ENCODE peak calls at places on chromosomes 3 and 15, in five cellular contexts. A is GM23338, I is suprapubic skin, T is transverse colon, X is spleen. Z is an unnamed sample.

GRCh38 chr3:100637197-100637631 is 27.8 kb downstream of the ADGRG7 start:
- DNase-seq in I (no peak), X (no peak), T (no peak), A (no peak), Z (no peak)

GRCh38 chr3:41286305-41286704 is 87.0 kb downstream of the CTNNB1 start:
- DNase-seq in T (no peak), X (no peak), A (no peak), I (no peak), Z (no peak)

GRCh38 chr3:195151866-195152526 is 119.0 kb downstream of the XXYLT1 start:
- DNase-seq in A (no peak), T (no peak), X (no peak), I (no peak), Z (no peak)

GRCh38 chr3:194395201-194395600 is 3.9 kb downstream of the GP5 start:
- DNase-seq in T (no peak), X (no peak), A (no peak), I (no peak), Z (no peak)

GRCh38 chr3:55609230-55610100 is 122.4 kb upstream of the WNT5A start:
- DNase-seq in A (peak; percentile 79), X (no peak), T (no peak), I (no peak), Z (no peak)

GRCh38 chr3:123559040-123559861 is 25.6 kb downstream of the HACD2 start:
- DNase-seq in T (no peak), I (no peak), A (peak; percentile 87), X (no peak), Z (no peak)

GRCh38 chr15:42190370-42190769 is 17.7 kb downstream of the VPS39 start:
- DNase-seq in I (no peak), T (no peak), A (no peak), X (no peak), Z (no peak)

GRCh38 chr3:196712514-196713413 is 587 bp downstream of the PIGX start:
- DNase-seq in I (peak; percentile 71), X (no peak), A (peak; percentile 73), T (peak; percentile 74), Z (peak; percentile 63)

GRCh38 chr3:130276203-130276803 is 69.2 kb upstream of the COL6A5 start:
- DNase-seq in T (no peak), X (no peak), I (no peak), A (peak; percentile 82), Z (no peak)

GRCh38 chr15:37764733-37765191 is 169.7 kb upstream of the TMCO5A start:
- DNase-seq in A (peak; percentile 77), I (no peak), X (no peak), T (peak; percentile 10), Z (no peak)

GRCh38 chr3:117665311-117665710 is 955.7 kb downstream of the TUSC7 start:
- DNase-seq in T (peak; percentile 17), I (no peak), X (no peak), A (no peak), Z (no peak)

GRCh38 chr15:37903932-37904493 is 30.4 kb upstream of the TMCO5A start:
- DNase-seq in A (no peak), X (no peak), I (no peak), T (no peak), Z (no peak)

GRCh38 chr3:134769469-134769868 is 25.6 kb upstream of the EPHB1 start:
- DNase-seq in T (no peak), X (no peak), A (no peak), I (no peak), Z (no peak)

GRCh38 chr3:100730524-100730923 is 21.2 kb downstream of the TFG start:
- DNase-seq in A (peak; percentile 22), X (no peak), I (no peak), T (no peak), Z (no peak)

GRCh38 chr15:69757186-69757585 is 304.6 kb downstream of the RPLP1 start:
- DNase-seq in A (no peak), I (no peak), T (no peak), X (no peak), Z (no peak)

GRCh38 chr3:60047426-60048200 is 997.8 kb upstream of the CFAP20DC start:
- DNase-seq in I (no peak), T (no peak), X (no peak), A (no peak), Z (no peak)

GRCh38 chr3:5579342-5579741 is 391.8 kb downstream of the EDEM1 start:
- DNase-seq in T (no peak), A (no peak), X (no peak), I (no peak), Z (no peak)

GRCh38 chr3:140541975-140542653 is 135.8 kb upstream of the TRIM42 start:
- DNase-seq in T (no peak), I (no peak), A (no peak), X (no peak), Z (no peak)

GRCh38 chr3:157128771-157129671 is 30.9 kb downstream of the CCNL1 start:
- DNase-seq in X (peak; percentile 79), A (peak; percentile 40), T (peak; percentile 77), I (no peak), Z (no peak)

GRCh38 chr15:60523056-60523455 is 44.1 kb upstream of the ICE2 start:
- DNase-seq in X (no peak), T (no peak), I (no peak), A (no peak), Z (no peak)

GRCh38 chr3:134638385-134639020 is 12.3 kb downstream of the KY start:
- DNase-seq in I (no peak), X (no peak), A (no peak), T (no peak), Z (no peak)

GRCh38 chr3:45343947-45344346 is 44.4 kb upstream of the LARS2 start:
- DNase-seq in T (no peak), I (no peak), X (no peak), A (peak; percentile 71), Z (no peak)

GRCh38 chr15:52790166-52790708 is at the start of gene ONECUT1:
- DNase-seq in X (peak; percentile 82), I (peak; percentile 56), T (peak; percentile 50), A (peak; percentile 79), Z (peak; percentile 93)

GRCh38 chr15:58908550-58909309 is 24.7 kb downstream of the SLTM start:
- DNase-seq in A (no peak), X (no peak), I (no peak), T (no peak), Z (no peak)
- H3K4me3 ChIP-seq in A (no peak overlapping the region), X (no peak overlapping the region), I (no peak overlapping the region), T (no peak overlapping the region), Z (no peak overlapping the region)

DNA sequence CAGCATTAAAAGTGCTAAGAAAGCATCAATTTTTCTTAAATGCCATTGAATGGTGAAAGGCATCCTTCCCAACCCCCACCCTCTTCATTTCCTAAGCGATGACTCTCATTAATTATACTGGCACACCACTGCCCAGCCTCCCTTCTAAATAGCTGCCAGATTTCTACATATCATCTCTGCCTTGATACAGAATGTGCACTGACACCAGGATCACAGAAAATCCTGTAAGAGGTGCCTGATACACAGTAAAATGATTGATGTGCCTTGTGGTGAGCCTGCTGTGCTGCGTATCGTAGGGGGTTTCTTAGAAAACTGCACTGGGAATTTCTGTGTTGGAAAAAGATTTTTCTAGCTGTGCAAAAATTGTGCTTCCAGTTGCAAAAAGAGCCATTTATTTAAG is 3.0 kb upstream of the PLCH1 start:
- DNase-seq in A (no peak), T (no peak), X (no peak), I (no peak), Z (no peak)
- H3K4me1 ChIP-seq in A (peaks cover 64% of the 10 kb centered on the region), T (peaks cover 14% of the 10 kb centered on the region), X (peaks cover 26% of the 10 kb centered on the region), I (peaks cover 30% of the 10 kb centered on the region), Z (peaks cover 20% of the 10 kb centered on the region)

DNA sequence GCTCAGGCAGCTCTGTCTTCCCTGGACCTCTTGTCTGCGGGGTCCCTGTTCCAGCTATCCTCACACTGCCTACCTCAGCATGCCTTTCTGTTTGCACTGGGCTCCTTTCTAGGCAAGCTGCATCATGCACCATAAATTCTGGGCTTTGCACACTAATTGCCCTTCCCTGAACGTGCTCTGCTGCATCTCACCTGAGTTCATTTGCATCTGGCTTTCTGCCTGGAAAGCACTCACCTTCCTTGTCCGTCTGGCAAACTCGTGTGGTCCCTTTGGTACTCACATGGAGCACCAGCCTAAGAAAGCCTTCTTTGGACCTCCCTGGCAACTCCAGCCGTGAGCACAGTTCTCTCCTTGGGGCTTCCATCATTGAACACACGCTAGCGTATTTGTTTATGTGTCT is 365.6 kb downstream of the SV2B start:
- DNase-seq in I (no peak), X (no peak), A (no peak), T (peak; percentile 40), Z (peak; percentile 37)
- TF ChIP-seq POLR2AphosphoS5 in I (no peak), X (no peak), A (no peak), T (no peak), Z (no peak)

DNA sequence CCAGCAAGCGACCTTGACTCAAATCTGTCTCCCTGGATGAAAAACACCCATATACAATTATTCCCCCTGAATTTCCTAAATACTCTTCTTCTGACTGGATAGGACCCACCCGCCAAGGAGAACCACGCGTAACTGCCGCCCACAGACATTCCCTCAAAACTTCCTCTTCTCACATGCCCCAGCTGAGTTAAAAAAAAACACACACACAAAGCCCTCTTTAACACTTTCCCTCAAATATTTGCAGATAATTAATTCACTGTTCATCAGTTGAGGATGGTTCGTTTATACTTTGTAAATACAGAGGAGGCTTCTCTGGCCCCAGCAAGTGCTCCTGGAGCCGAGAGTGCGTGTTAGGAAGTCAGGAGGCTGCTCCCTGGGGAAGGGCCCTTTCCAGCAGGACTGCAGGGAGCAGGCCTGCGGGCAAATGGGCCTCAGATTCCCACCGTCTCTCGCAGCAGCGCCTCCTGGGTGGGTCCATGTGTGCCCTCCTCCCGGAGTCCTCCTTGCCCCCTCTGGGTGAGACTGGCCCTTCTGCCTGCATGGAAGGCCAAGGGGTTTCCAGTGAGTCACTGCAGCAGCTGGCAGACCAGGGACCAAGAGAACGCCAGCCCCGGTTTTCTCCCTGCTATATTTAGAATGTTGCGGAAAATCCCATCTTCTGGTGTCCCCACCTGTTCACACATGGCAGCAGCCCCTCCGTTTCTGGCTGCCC is 46.8 kb downstream of the MGLL start:
- DNase-seq in T (no peak), X (peak; percentile 72), A (no peak), I (no peak), Z (peak; percentile 52)
- H3K4me3 ChIP-seq in T (no peak overlapping the region), X (no peak overlapping the region), A (no peak overlapping the region), I (no peak overlapping the region), Z (no peak overlapping the region)

GRCh38 chr15:84821501-84822021 is 4.4 kb downstream of the ALPK3 start:
- DNase-seq in I (peak; percentile 41), T (no peak), X (peak; percentile 60), A (no peak), Z (no peak)

GRCh38 chr15:84818221-84819131 is 1.3 kb downstream of the ALPK3 start:
- DNase-seq in T (no peak), I (no peak), A (peak; percentile 82), X (peak; percentile 36), Z (no peak)

GRCh38 chr15:84819291-84819768 is 2.2 kb downstream of the ALPK3 start:
- DNase-seq in A (peak; percentile 44), T (no peak), X (peak; percentile 61), I (peak; percentile 36), Z (no peak)

GRCh38 chr15:84817461-84818081 is 415 bp downstream of the ALPK3 start:
- DNase-seq in X (peak; percentile 73), I (no peak), A (peak; percentile 75), T (no peak), Z (no peak)

DNA sequence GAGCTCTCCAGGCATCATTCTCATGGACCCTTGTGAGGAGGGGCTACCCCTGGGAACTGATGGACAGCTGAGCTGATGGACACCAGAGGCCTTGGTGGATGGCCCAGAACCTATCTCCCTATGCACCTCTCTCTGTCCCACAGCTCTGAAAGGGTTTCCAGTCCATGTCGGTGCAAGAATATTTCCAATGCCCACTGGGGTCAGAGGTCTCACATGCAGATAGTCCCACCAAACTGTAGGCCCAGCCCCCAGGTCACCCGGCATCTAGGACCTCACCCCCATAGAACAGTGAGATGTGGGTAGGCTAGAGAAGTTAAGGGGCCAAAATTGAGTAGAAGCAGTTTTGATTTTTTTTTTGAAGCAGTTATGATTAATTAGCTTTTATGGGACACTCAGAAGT is 2.6 kb downstream of the ALPK3 start:
- DNase-seq in X (no peak), T (no peak), I (peak; percentile 36), A (no peak), Z (no peak)
- H3K4me1 ChIP-seq in X (peaks cover 16% of the 10 kb centered on the region), T (peaks cover 19% of the 10 kb centered on the region), I (peaks cover 36% of the 10 kb centered on the region), A (peaks cover 22% of the 10 kb centered on the region), Z (peaks cover 39% of the 10 kb centered on the region)